ENCODE peak calls at places on chromosomes 12 and 14, in ten cellular contexts. U is HFFc6, F is AG10803, O is keratinocyte, S is H9, G is glutamatergic neuron, C is GM13977, P is B cell, A is ovary, E is tibial nerve. W is an unnamed sample.

GRCh38 chr12:38222011-38222410 is 94.6 kb upstream of the ALG10B start:
- DNase-seq in U (no peak), F (no peak), O (no peak), S (no peak), G (no peak), C (no peak), P (no peak), A (no peak), E (no peak), W (no peak)

GRCh38 chr12:47491516-47491915 is 214.3 kb downstream of the RPAP3 start:
- DNase-seq in U (no peak), F (peak; percentile 23), O (no peak), S (no peak), G (no peak), C (no peak), P (no peak), A (no peak), E (no peak), W (no peak)

GRCh38 chr12:49808686-49809368 is 19.4 kb downstream of the NCKAP5L start:
- DNase-seq in U (no peak), F (no peak), O (no peak), S (no peak), G (no peak), C (no peak), P (no peak), A (no peak), E (peak; percentile 67), W (no peak)

GRCh38 chr14:61190341-61190740 is 90.8 kb downstream of the TMEM30B start:
- DNase-seq in U (no peak), F (peak; percentile 27), O (no peak), S (no peak), G (no peak), C (no peak), P (no peak), A (no peak), E (no peak), W (no peak)

GRCh38 chr12:58051378-58051777 is 110.0 kb downstream of the ATP23 start:
- DNase-seq in U (no peak), F (no peak), O (no peak), S (no peak), G (no peak), C (no peak), P (no peak), A (no peak), E (no peak), W (no peak)

GRCh38 chr12:990649-991349 is at the start of gene ERC1:
- DNase-seq in U (peak; percentile 81), F (peak; percentile 89), O (no peak), S (peak; percentile 88), G (peak; percentile 91), C (peak; percentile 95), P (peak; percentile 93), A (peak; percentile 90), E (peak; percentile 80), W (peak; percentile 95)

GRCh38 chr14:20690848-20691640 is 2.5 kb downstream of the ANG start:
- DNase-seq in U (peak; percentile 68), F (peak; percentile 72), O (no peak), S (no peak), G (no peak), C (peak; percentile 72), P (peak; percentile 75), A (no peak), E (no peak), W (peak; percentile 75)

GRCh38 chr12:958449-959123 is 9.1 kb upstream of the RAD52 start:
- DNase-seq in U (no peak), F (no peak), O (no peak), S (no peak), G (no peak), C (peak; percentile 68), P (no peak), A (no peak), E (no peak), W (peak; percentile 64)

DNA sequence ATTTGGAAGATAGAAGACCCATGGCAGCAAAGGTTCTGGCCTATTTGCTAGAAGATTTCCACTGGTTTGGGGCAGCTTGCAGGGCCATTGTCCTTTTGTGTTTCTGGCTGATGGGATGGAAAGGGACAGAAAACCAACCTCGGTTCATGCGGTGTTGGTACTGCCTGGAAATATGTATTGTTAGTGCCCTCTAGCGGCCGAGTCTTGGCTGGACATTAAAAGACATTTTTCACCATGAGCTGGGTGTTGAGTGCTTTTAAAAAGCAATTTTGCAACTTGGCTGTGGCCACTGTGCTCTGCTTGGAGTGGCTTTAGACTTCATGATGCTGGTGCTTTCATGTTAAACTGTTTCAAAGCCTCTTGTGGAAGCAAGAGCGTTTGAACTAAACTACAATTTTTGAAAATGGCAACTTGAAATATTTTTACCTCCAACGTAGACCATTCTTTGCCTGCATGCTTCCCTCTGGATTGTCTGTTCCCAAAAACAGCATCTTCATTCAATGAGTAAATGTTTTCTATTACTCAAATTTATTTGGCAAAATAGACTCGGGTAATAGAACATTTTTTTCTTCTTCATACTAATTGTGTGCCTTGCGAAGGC is 102.7 kb upstream of the TBX5 start:
- DNase-seq in U (peak; percentile 79), F (peak; percentile 79), O (peak; percentile 17), S (peak; percentile 87), G (peak; percentile 72), C (peak; percentile 62), P (peak; percentile 67), A (peak; percentile 38), E (peak; percentile 61), W (peak; percentile 61)
- TF ChIP-seq CTCF in U (peak; percentile 95), F (peak; percentile 83), O (peak; percentile 82), S (peak; percentile 84), G (peak; percentile 90), C (peak; percentile 72), P (peak; percentile 71), A (peak; percentile 33), E (peak; percentile 63), W (peak; percentile 29)

GRCh38 chr14:104774453-104775072 is 21.0 kb downstream of the AKT1 start:
- DNase-seq in U (no peak), F (no peak), O (no peak), S (no peak), G (no peak), C (no peak), P (no peak), A (no peak), E (no peak), W (no peak)

GRCh38 chr14:104771918-104772706 is 19.2 kb downstream of the SIVA1 start:
- DNase-seq in U (no peak), F (no peak), O (no peak), S (no peak), G (no peak), C (no peak), P (no peak), A (no peak), E (no peak), W (no peak)

GRCh38 chr14:104775073-104775489 is 20.5 kb downstream of the AKT1 start:
- DNase-seq in U (no peak), F (no peak), O (no peak), S (no peak), G (no peak), C (no peak), P (no peak), A (no peak), E (no peak), W (no peak)

GRCh38 chr14:104772707-104773504 is 20.0 kb downstream of the SIVA1 start:
- DNase-seq in U (no peak), F (no peak), O (no peak), S (no peak), G (no peak), C (no peak), P (no peak), A (no peak), E (no peak), W (no peak)

DNA sequence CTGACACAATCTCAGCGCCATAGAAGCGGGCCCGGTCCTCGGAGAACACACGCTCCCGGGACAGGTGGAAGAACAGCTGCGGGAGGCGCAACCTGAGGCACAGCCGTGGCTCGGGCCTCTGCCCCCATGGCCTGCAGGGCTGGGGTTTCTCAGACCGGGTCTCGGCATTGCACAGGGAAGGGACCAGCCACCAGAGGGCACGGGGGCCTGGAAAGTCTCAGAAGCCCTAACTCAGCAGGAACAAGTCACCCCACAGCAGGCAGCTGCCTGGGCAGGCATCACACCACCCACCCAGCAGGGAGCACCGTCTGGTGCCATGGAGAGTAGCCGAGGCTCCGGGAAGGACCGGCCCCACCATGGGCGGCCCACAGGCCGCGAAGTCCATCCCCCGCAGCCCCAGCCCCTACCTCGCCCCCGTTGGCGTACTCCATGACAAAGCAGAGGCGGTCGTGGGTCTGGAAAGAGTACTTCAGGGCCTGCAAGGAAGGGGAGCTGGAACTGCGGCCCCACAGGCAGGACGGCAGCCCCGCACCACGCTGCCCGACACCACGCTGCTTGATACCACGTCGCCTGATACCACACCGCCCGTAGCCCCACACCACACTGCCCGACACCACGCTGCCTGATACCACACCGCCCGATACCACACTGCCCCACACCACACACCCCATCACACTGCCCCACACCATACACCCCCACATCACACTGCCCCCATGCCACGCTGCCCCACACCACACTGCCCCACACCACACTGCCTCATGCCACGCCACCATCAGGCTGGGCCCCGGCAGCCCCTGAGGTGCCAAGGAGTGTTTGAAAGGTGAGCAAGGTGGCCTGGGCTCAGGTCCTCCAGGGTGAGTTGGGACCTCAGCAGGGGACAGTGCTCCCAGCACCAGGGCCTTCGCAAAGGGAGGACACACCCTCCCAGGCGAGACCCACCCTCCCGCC is 20.8 kb downstream of the SIVA1 start:
- DNase-seq in U (no peak), F (no peak), O (no peak), S (no peak), G (no peak), C (no peak), P (no peak), A (no peak), E (no peak), W (no peak)
- TF ChIP-seq CTCF in U (peak; percentile 45), F (no peak), O (no peak), S (peak; percentile 32), G (no peak), C (no peak), P (no peak), A (no peak), E (no peak), W (no peak)

DNA sequence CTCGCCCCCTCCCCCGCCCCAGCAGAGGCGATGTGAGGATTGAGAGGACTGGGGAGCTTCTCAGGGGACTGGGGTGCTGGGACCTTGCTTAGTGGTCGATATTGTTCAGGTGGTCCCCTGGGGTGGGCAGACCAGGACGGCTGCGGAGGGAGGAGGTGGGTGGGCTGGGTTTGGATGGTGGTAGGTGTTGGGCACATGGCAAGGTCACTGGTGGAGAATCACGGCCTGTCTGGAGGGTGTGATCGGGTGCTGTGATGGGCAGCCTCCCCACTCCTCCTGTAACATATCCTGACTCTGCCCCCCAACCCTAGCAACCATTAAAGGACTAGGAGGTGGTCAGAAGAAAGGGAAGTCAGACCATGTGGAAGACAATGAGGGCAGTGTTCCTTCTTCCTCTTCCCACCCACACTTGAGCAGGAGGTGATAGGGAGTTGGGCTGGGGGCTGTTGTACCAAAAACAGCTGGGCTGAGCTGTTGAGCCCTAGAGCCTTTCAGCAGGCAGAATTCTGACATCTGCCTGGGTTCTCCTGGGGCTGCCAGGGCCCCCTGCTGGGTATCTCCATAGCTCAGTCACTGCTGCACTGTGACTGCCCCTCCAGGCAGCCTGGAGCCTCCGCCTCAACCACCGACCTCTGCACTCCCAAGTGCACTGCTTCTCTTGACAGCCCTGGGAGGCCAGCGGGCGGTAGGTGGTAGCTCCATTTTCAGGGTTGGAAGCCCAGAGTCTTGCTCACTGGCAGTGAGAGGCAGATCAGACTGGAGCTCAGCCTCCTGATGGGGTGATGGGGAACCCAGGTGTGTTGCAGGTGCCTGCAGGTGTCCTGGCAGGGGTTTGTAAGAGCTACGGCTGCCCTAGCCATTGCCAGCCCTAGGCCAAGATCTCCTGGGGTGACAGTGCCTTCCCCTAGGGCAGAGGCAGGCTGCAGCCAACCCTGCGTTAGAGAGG is 15.3 kb downstream of the VASH1 start:
- DNase-seq in U (no peak), F (no peak), O (no peak), S (peak; percentile 45), G (no peak), C (no peak), P (no peak), A (no peak), E (no peak), W (no peak)
- TF ChIP-seq CTCF in U (no peak), F (no peak), O (no peak), S (no peak), G (no peak), C (no peak), P (no peak), A (no peak), E (no peak), W (no peak)

GRCh38 chr14:24392327-24393098 is 6.3 kb upstream of the NYNRIN start:
- DNase-seq in U (peak; percentile 30), F (peak; percentile 42), O (no peak), S (no peak), G (no peak), C (no peak), P (no peak), A (no peak), E (no peak), W (no peak)
- TF ChIP-seq CTCF in U (no peak), F (peak; percentile 18), O (peak; percentile 56), S (peak; percentile 39), G (no peak), C (no peak), P (no peak), A (no peak), E (no peak), W (no peak)